ENCODE peak calls at places on chromosomes 7 and 10, in seven cellular contexts. H is left cardiac atrium, X is iPS-NIHi11, B is NCI-H1694 treated with DMSO at 0.1 percent for 48 hours, E is nucleus accumbens, I is adrenal gland, A is right lobe of liver. Z is an unnamed sample.

GRCh38 chr10:14032406-14032998 is 298.2 kb downstream of the FRMD4A start:
- DNase-seq in I (no peak), X (peak; percentile 85), B (no peak), E (no peak), H (no peak), A (no peak), Z (no peak)

GRCh38 chr7:94510582-94511456 is 1.2 kb downstream of the CASD1 start:
- DNase-seq in X (peak; percentile 57), H (peak; percentile 35), B (peak; percentile 49), E (peak; percentile 42), I (peak; percentile 59), A (peak; percentile 39), Z (no peak)

GRCh38 chr7:45457591-45457990 is 116.6 kb upstream of the ADCY1 start:
- DNase-seq in I (no peak), B (no peak), X (no peak), A (no peak), E (no peak), H (no peak), Z (no peak)

GRCh38 chr7:3911685-3912084 is 610.6 kb downstream of the SDK1 start:
- DNase-seq in H (no peak), A (no peak), X (no peak), B (no peak), E (no peak), I (no peak), Z (no peak)

GRCh38 chr7:148883233-148884048 is 650 bp downstream of the EZH2 start:
- DNase-seq in E (no peak), X (peak; percentile 47), H (peak; percentile 49), I (peak; percentile 35), A (peak; percentile 57), B (no peak), Z (no peak)

GRCh38 chr10:118986815-118987790 is 42.4 kb upstream of the NANOS1 start:
- DNase-seq in B (no peak), E (no peak), A (no peak), X (no peak), I (no peak), H (no peak), Z (no peak)

GRCh38 chr7:233456-234035 is 41.2 kb downstream of the FAM20C start:
- DNase-seq in X (no peak), E (no peak), I (no peak), A (no peak), B (no peak), H (peak; percentile 68), Z (no peak)

GRCh38 chr7:113015038-113015645 is 71.5 kb downstream of the GPR85 start:
- DNase-seq in A (no peak), I (no peak), H (no peak), B (peak; percentile 44), E (no peak), X (no peak), Z (no peak)

GRCh38 chr10:127908106-127908957 is 1.4 kb downstream of the PTPRE start:
- DNase-seq in X (no peak), I (peak; percentile 93), E (peak; percentile 59), A (no peak), B (no peak), H (peak; percentile 68), Z (no peak)

Z was measured in thoracic aorta.